ENCODE peak calls at places on chromosomes 1 and 21, in four cellular contexts. R is HepG2, K is GM12878, E is GM12891. H is an unnamed sample.

GRCh38 chr1:7385471-7386225 is 385.4 kb upstream of the VAMP3 start:
- DNase-seq in K (no peak), E (no peak), R (no peak), H (no peak)

GRCh38 chr1:26094677-26095383 is 16.8 kb upstream of the PDIK1L start:
- DNase-seq in E (no peak), K (no peak), R (no peak), H (no peak)

GRCh38 chr1:240245629-240246020 is 153.9 kb downstream of the FMN2 start:
- DNase-seq in K (no peak), E (no peak), R (no peak), H (no peak)

GRCh38 chr1:160115545-160116276 is at the start of gene ATP1A2:
- DNase-seq in R (no peak), K (no peak), E (no peak), H (no peak)

GRCh38 chr21:32206631-32207030 is 72.2 kb downstream of the MIS18A start:
- DNase-seq in E (no peak), R (no peak), K (no peak), H (no peak)

GRCh38 chr1:227795732-227796131 is 19.7 kb upstream of the PRSS38 start:
- DNase-seq in K (no peak), E (no peak), R (no peak), H (no peak)

GRCh38 chr1:16720403-16721223 is 19.7 kb upstream of the RNU1-4 start:
- DNase-seq in R (no peak), E (no peak), K (no peak), H (no peak)

GRCh38 chr1:219264557-219264956 is 90.9 kb downstream of the LYPLAL1 start:
- DNase-seq in E (no peak), K (no peak), R (peak), H (no peak)

GRCh38 chr1:10724948-10725852 is 71.2 kb downstream of the CASZ1 start:
- DNase-seq in K (no peak), R (no peak), E (no peak), H (no peak)

GRCh38 chr1:226268421-226269124 is 40.4 kb downstream of the LIN9 start:
- DNase-seq in E (no peak), R (no peak), K (no peak), H (no peak)

GRCh38 chr1:40696294-40696693 is 4.8 kb downstream of the NFYC start:
- DNase-seq in E (no peak), K (no peak), R (no peak), H (no peak)

GRCh38 chr1:171730052-171730451 is 11.8 kb downstream of the VAMP4 start:
- DNase-seq in K (no peak), E (no peak), R (no peak), H (no peak)

GRCh38 chr1:213162338-213162737 is 111.3 kb downstream of the RPS6KC1 start:
- DNase-seq in R (no peak), K (no peak), E (no peak), H (no peak)

GRCh38 chr1:77044133-77044849 is 174.9 kb downstream of the PIGK start:
- DNase-seq in E (no peak), R (no peak), K (no peak), H (no peak)

GRCh38 chr1:224203243-224204016 is 20.4 kb downstream of the DEGS1 start:
- DNase-seq in E (no peak), K (peak), R (no peak), H (no peak)

DNA sequence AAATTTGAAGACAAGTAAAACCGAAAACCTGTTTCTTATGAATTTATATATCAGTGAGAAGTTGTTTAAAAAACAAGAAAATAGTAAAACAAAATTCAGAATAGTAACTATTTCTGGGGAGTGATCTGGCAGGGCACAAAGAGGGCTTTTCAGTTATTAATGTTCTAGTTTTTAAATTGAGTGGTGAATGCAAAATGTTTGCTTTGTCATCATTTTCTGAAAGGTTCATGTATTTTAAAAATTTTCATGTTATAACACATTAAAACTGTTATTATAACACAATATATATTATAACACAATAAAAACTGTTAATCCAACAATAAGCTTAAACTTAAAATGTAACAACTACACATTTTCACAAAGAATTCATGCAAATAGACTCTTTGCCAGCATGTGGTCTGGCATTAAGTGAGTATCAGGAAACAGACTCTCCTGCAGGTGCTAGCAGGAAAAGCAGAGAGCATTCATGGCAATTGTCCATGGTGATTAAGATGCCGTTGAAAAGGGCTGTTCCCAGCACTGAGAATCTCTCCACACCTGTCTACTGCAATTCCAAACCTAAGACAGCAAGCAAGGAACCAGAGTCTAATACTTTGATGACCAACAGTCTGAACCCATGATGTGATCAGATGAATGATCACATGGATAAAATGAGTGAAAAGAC is 204.9 kb downstream of the TBX15 start:
- DNase-seq in K (no peak), E (no peak), R (no peak), H (no peak)
- TF ChIP-seq TAF1 in K (no peak), E (no peak), R (no peak), H (no peak)

GRCh38 chr21:38820471-38821239 is 14.9 kb downstream of the ETS2 start:
- DNase-seq in E (no peak), R (no peak), K (no peak), H (no peak)
- TF ChIP-seq POLR2AphosphoS5 in E (no peak), R (no peak), K (no peak), H (no peak)

DNA sequence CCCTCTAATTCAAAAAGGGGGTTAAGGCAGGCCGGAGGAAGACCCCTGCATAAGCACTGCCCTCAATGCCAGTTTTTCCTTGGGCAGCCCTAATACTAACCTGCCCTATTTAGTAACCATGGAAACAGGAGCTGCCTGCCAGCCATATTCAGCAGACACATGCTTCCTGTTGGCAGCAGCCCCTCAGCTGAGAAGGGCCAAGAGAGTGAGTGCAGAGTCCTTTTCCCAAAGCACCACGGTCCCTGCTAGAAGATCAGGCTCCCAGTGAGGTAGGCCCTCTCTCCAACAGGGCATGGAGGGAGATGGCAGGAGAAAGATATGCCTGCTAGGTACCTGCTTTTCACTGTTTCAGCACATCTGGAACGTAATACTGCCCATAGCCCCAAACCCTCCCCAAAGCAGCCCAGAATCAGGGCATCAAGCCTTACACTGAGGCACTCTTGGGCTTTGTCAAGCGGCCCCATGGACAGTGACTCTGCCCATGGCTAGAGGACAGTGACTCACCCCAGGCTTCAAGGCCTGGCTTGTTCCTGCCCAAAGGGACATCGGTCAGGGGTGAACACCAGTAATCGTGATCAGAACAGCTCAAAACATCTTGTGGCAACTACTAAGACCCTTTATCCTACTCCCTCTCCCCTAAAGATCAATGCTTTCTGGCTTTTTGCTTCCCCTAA is 64.5 kb downstream of the BCAR3 start:
- DNase-seq in E (no peak), K (no peak), R (peak), H (no peak)
- TF ChIP-seq POLR2A in E (no peak), K (no peak), R (no peak), H (no peak)

GRCh38 chr1:156858959-156859522 is at the start of gene INSRR:
- DNase-seq in R (no peak), E (no peak), K (no peak), H (no peak)

GRCh38 chr1:156860639-156861423 is at the start of gene NTRK1:
- DNase-seq in K (no peak), E (peak), R (no peak), H (peak)

GRCh38 chr1:156859523-156860112 is 701 bp upstream of the INSRR start:
- DNase-seq in K (no peak), R (no peak), E (peak), H (peak)

GRCh38 chr1:156858555-156858956 is 361 bp downstream of the INSRR start:
- DNase-seq in K (no peak), R (no peak), E (no peak), H (no peak)

GRCh38 chr1:156860113-156860638 is 489 bp upstream of the NTRK1 start:
- DNase-seq in K (no peak), E (peak), R (no peak), H (peak)
- TF ChIP-seq TAF1 in K (no peak), E (no peak), R (no peak), H (no peak)

H was measured in GM12892.